ENCODE peak calls at places on chromosome 12, in ten cellular contexts. W is brain microvascular endothelial cell, D is AG04450, R is GM12878, X is lung, N is mesendoderm, Q is cardiac fibroblast, A is uterus, U is epithelial cell of esophagus, B is A549. S is an unnamed sample.

GRCh38 chr12:92270501-92270900 is 124.9 kb upstream of the BTG1 start:
- DNase-seq in D (no peak), B (no peak), Q (no peak), N (no peak), R (no peak), U (peak; percentile 7), A (no peak), X (no peak), W (no peak), S (no peak)

GRCh38 chr12:29743801-29744200 is 39.9 kb downstream of the TMTC1 start:
- DNase-seq in W (peak; percentile 93), N (peak; percentile 94), Q (peak; percentile 87), X (no peak), D (peak; percentile 80), B (no peak), A (no peak), R (no peak), U (peak; percentile 88), S (peak; percentile 84)

GRCh38 chr12:56628671-56629458 is 1.3 kb downstream of the BAZ2A start:
- DNase-seq in D (peak; percentile 15), U (peak; percentile 39), N (peak; percentile 56), Q (peak; percentile 78), R (no peak), W (peak; percentile 45), A (peak; percentile 56), B (peak; percentile 51), X (peak; percentile 60), S (peak; percentile 56)

GRCh38 chr12:114676142-114676741 is 7.7 kb downstream of the TBX3 start:
- DNase-seq in W (no peak), B (no peak), U (no peak), D (no peak), X (no peak), N (peak; percentile 53), A (no peak), R (no peak), Q (no peak), S (no peak)

GRCh38 chr12:96986883-96987523 is 79.9 kb downstream of the NEDD1 start:
- DNase-seq in Q (peak; percentile 51), D (no peak), N (peak; percentile 58), U (peak; percentile 40), B (peak; percentile 25), A (no peak), X (no peak), R (no peak), W (no peak), S (no peak)

GRCh38 chr12:75705749-75706719 is 194.6 kb upstream of the KRR1 start:
- DNase-seq in W (peak; percentile 96), R (no peak), X (peak; percentile 33), B (no peak), N (no peak), U (peak; percentile 76), Q (peak; percentile 98), D (peak; percentile 99), A (peak; percentile 55), S (peak; percentile 77)

GRCh38 chr12:128879898-128880764 is 26.9 kb downstream of the GLT1D1 start:
- DNase-seq in X (no peak), W (no peak), B (no peak), D (no peak), A (no peak), Q (no peak), U (no peak), N (no peak), R (no peak), S (no peak)

GRCh38 chr12:460301-461230 is 827 bp downstream of the B4GALNT3 start:
- DNase-seq in U (no peak), D (no peak), W (no peak), N (no peak), A (peak; percentile 32), B (no peak), X (no peak), R (no peak), Q (no peak), S (peak; percentile 37)

GRCh38 chr12:12916135-12916956 is 25.0 kb downstream of the GPRC5A start:
- DNase-seq in D (no peak), W (peak; percentile 74), Q (peak; percentile 92), X (peak; percentile 85), A (peak; percentile 88), U (peak; percentile 74), R (no peak), N (peak; percentile 86), B (peak; percentile 66), S (peak; percentile 66)

GRCh38 chr12:6336859-6337744 is 4.8 kb downstream of the TNFRSF1A start:
- DNase-seq in N (no peak), D (no peak), B (no peak), Q (peak; percentile 15), A (peak; percentile 39), W (no peak), R (no peak), X (peak; percentile 48), U (no peak), S (peak; percentile 61)

GRCh38 chr12:6336079-6336858 is 5.6 kb downstream of the TNFRSF1A start:
- DNase-seq in W (peak; percentile 97), A (peak; percentile 96), R (no peak), X (peak; percentile 97), D (peak; percentile 98), Q (peak; percentile 100), B (peak; percentile 99), N (peak; percentile 100), U (peak; percentile 99), S (peak; percentile 99)

GRCh38 chr12:6338955-6339761 is 2.7 kb downstream of the TNFRSF1A start:
- DNase-seq in A (no peak), U (no peak), X (no peak), B (no peak), W (no peak), N (no peak), Q (peak; percentile 33), D (no peak), R (no peak), S (no peak)

GRCh38 chr12:6335451-6336078 is 6.3 kb downstream of the TNFRSF1A start:
- DNase-seq in U (peak; percentile 88), Q (peak; percentile 88), A (peak; percentile 76), B (peak; percentile 86), X (peak; percentile 80), W (peak; percentile 85), N (peak; percentile 82), R (peak; percentile 60), D (peak; percentile 53), S (peak; percentile 91)

DNA sequence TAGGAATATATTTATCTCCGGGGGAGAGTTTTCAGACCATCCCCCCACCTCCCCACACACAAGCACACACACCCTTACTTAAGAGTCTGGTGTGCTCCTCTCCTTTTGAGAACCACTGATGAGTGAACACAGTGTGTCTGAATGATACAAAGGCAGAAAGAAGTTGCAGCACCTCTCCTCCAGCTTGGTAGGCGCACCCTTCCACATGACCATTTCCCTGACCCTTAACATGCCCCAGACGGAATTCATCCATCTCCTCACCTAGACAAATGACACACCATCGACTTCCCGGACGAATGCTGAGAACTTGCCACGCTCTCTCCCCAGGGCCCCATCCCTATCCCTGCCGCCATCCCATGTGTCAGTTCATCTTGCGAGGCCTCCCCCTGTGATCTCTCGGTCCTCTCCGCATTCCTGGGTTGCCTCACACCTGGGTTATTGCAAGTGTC is 3.9 kb downstream of the TNFRSF1A start:
- DNase-seq in W (no peak), N (peak; percentile 55), A (peak; percentile 42), U (no peak), X (no peak), R (no peak), B (no peak), D (no peak), Q (peak; percentile 56), S (no peak)
- H3K4me3 ChIP-seq in W (peak overlapping the region; percentile 100), N (no peak overlapping the region), A (peak overlapping the region; percentile 60), U (peak overlapping the region; percentile 5), X (no peak overlapping the region), R (peak overlapping the region; percentile 53), B (peak overlapping the region; percentile 91), D (peak overlapping the region; percentile 100), Q (peak overlapping the region; percentile 100), S (peak overlapping the region; percentile 39)

DNA sequence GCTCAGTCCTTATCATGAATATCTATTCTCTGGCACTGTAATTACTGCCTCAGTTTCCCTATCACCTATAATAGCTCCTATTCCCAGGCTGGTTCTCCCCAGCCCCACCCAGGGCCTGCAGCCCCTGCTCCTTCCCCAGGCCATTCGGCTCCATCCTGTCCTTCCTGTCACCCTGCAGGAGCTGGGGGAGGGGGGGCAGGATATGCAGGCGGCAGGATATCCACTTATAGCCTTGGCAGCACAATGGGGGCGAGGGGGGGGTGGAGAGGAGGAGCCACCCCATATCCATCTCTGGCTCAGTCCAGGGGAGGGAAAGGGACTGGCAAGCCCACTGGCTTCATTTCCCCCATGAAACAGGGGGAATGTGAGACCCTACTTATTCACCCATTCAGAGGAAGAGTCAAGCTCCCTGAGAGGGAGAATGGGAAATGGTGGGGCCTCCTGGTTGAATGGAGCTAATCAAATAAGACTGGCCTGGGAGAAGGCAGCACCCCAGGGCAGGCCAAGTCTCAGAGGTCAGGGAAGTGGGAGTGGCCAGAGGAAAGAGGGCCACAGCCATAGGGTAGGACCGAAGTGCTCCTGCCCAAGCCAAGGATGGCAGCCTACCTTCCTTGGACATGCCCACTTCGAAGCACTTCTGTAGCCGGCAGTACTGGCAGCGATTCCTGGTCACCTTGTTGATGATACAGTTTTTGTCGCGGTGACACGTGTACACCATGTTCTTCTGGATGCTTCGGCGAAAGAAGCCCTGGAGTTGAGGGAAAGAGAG is 7.8 kb upstream of the ITGB7 start:
- DNase-seq in W (no peak), N (peak; percentile 81), U (no peak), A (peak; percentile 71), B (no peak), Q (no peak), X (no peak), R (no peak), D (no peak), S (no peak)
- H3K4me3 ChIP-seq in W (no peak overlapping the region), N (no peak overlapping the region), U (no peak overlapping the region), A (no peak overlapping the region), B (no peak overlapping the region), Q (no peak overlapping the region), X (no peak overlapping the region), R (no peak overlapping the region), D (no peak overlapping the region), S (no peak overlapping the region)

DNA sequence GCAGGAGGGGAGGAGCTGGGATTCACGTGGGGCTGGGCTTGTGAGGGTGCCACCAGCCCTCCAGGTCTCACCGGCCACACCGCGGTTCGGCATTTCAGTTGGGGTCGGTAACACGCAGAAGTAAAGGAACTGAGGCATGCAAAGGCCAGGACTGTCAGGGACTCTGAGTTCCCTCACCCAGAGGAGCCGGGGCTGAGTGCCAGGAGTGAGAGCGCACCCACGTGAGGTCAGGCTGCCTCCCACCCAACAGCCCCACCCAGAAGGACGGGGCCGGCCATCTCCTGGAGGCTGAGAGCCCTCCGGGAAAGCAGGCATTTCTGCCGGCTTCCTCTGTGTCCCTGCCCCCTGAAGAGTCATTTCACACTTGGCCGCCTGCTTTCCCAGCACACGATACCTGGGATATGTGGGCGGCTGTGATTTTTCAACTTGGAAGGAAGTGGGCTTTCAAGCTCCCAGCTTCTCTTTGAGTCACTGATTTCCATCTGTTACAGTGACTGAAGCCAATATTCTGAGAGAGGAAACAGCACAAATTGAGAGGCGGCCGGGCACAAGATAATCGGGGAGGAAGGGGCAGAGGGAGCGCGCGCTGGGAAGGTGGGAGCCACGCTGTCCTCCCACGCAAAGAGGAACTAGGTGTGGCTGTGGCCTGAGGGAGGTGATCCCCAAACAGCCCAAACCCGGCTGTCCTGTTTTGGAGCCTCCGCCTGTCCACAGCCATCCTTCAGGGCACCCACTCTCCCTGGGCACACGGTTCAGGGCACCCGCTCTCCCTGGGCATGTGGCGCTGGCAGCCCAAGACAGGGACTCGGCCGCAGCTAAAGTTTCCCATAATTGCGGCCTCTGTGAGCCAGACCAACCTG is 19.0 kb downstream of the GALNT9 start:
- DNase-seq in R (no peak), Q (peak; percentile 29), D (no peak), A (no peak), U (no peak), B (no peak), X (no peak), W (no peak), N (no peak), S (peak; percentile 55)
- H3K4me3 ChIP-seq in R (no peak overlapping the region), Q (no peak overlapping the region), D (no peak overlapping the region), A (no peak overlapping the region), U (no peak overlapping the region), B (no peak overlapping the region), X (no peak overlapping the region), W (no peak overlapping the region), N (no peak overlapping the region), S (no peak overlapping the region)

GRCh38 chr12:122871851-122872785 is 23.8 kb downstream of the VPS37B start:
- DNase-seq in Q (peak; percentile 80), B (no peak), R (peak; percentile 52), D (no peak), X (no peak), U (peak; percentile 92), A (peak; percentile 51), W (peak; percentile 69), N (peak; percentile 98), S (peak; percentile 76)
- H3K4me3 ChIP-seq in Q (peak overlapping the region; percentile 35), B (no peak overlapping the region), R (peak overlapping the region; percentile 57), D (peak overlapping the region; percentile 20), X (no peak overlapping the region), U (peak overlapping the region; percentile 4), A (peak overlapping the region; percentile 22), W (peak overlapping the region; percentile 42), N (no peak overlapping the region), S (no peak overlapping the region)